ENCODE peak calls at places on chromosomes 1 and 21, in eight cellular contexts. U, H, Z, J, E, X, V and I are unnamed samples.

GRCh38 chr1:226763741-226764264 is 24.7 kb upstream of the ITPKB start:
- DNase-seq in E (peak; percentile 99), H (no peak), U (no peak), X (no peak), V (no peak), J (no peak), Z (peak; percentile 65), I (no peak)

GRCh38 chr21:45456836-45457160 is 51.8 kb downstream of the COL18A1 start:
- DNase-seq in U (no peak), E (no peak), X (no peak), Z (no peak), V (no peak), J (no peak), H (peak; percentile 38), I (no peak)

GRCh38 chr1:44485229-44485932 is 80.3 kb downstream of the RNF220 start:
- DNase-seq in J (no peak), H (no peak), E (peak; percentile 76), U (no peak), Z (peak; percentile 50), V (no peak), X (no peak), I (no peak)

GRCh38 chr21:23585419-23585818 is 2021.9 kb downstream of the MRPL39 start:
- DNase-seq in X (no peak), U (no peak), E (no peak), J (no peak), Z (no peak), H (no peak), V (no peak), I (no peak)

GRCh38 chr1:78091215-78091813 is 45.5 kb downstream of the GIPC2 start:
- DNase-seq in Z (no peak), E (no peak), H (no peak), U (no peak), V (no peak), J (no peak), X (no peak), I (no peak)

GRCh38 chr1:24385160-24385939 is 28.2 kb downstream of the STPG1 start:
- DNase-seq in V (peak; percentile 20), X (no peak), E (peak; percentile 80), Z (no peak), H (no peak), U (no peak), J (no peak), I (no peak)

GRCh38 chr1:219581344-219581743 is 31.6 kb downstream of the ZC3H11B start:
- DNase-seq in X (no peak), V (no peak), H (no peak), Z (no peak), U (no peak), J (no peak), E (peak; percentile 31), I (no peak)

GRCh38 chr21:24150753-24151152 is 1456.5 kb downstream of the MRPL39 start:
- DNase-seq in E (no peak), Z (no peak), J (no peak), U (no peak), X (no peak), V (no peak), H (no peak), I (no peak)

GRCh38 chr1:35461966-35462651 is 95.1 kb downstream of the KIAA0319L start:
- DNase-seq in J (no peak), H (no peak), V (no peak), U (no peak), X (no peak), E (no peak), Z (no peak), I (no peak)

GRCh38 chr1:39406533-39407478 is 84.6 kb upstream of the BMP8A start:
- DNase-seq in V (no peak), U (no peak), H (no peak), X (no peak), E (no peak), J (no peak), Z (no peak), I (no peak)

GRCh38 chr1:183349201-183349711 is 68.9 kb downstream of the NMNAT2 start:
- DNase-seq in X (no peak), U (no peak), J (peak; percentile 10), V (peak; percentile 43), Z (no peak), H (no peak), E (peak; percentile 13), I (no peak)

GRCh38 chr1:24417681-24418080 is 2.1 kb downstream of the NIPAL3 start:
- DNase-seq in V (no peak), X (no peak), Z (no peak), J (no peak), E (peak; percentile 63), H (no peak), U (no peak), I (peak; percentile 69)

GRCh38 chr1:24910210-24910609 is 19.9 kb downstream of the RUNX3 start:
- DNase-seq in E (no peak), X (no peak), H (no peak), V (no peak), Z (no peak), J (no peak), U (no peak), I (no peak)

GRCh38 chr1:16348414-16349182 is 3.7 kb downstream of the FBXO42 start:
- DNase-seq in U (no peak), Z (peak; percentile 32), J (no peak), V (no peak), E (peak; percentile 79), H (no peak), X (no peak), I (peak; percentile 76)

GRCh38 chr21:31511258-31511657 is 148.2 kb upstream of the SOD1 start:
- DNase-seq in E (no peak), U (no peak), H (no peak), J (no peak), X (no peak), V (no peak), Z (no peak), I (no peak)

GRCh38 chr21:31518580-31518979 is 140.9 kb upstream of the SOD1 start:
- DNase-seq in J (no peak), E (no peak), Z (no peak), V (no peak), H (no peak), U (no peak), X (no peak), I (no peak)

GRCh38 chr21:31517664-31518402 is 141.7 kb upstream of the SOD1 start:
- DNase-seq in V (no peak), J (no peak), Z (no peak), U (no peak), E (no peak), H (no peak), X (no peak), I (no peak)

GRCh38 chr21:31515253-31515652 is 144.2 kb upstream of the SOD1 start:
- DNase-seq in Z (no peak), V (no peak), J (no peak), U (no peak), H (no peak), E (no peak), X (no peak), I (no peak)

DNA sequence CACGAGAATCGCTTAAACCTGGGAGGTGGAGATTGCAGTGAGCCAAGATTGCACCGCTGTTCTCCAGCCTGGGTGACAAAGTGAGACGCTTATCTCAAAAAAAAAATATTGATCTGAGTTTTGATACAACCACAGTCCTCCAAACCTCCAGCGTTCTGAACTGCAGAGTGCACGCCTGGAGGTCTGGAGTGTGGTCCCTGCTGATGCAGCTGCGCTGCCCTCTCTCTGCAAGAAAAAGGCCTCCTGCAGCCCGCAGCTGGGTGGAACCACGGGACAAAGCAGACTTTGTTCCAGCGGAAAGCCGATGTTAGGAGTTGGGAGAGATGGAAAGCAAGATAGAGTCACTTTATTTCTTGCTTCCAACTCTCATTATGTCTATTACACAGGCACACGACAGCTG is 144.9 kb upstream of the SOD1 start:
- DNase-seq in H (no peak), X (no peak), V (peak; percentile 20), E (no peak), U (peak; percentile 39), J (peak; percentile 29), Z (no peak), I (no peak)
- TF ChIP-seq CTCF in H (no peak), X (no peak), V (peak; percentile 23), E (peak; percentile 26), U (no peak), J (no peak), Z (peak; percentile 33), I (no peak)

DNA sequence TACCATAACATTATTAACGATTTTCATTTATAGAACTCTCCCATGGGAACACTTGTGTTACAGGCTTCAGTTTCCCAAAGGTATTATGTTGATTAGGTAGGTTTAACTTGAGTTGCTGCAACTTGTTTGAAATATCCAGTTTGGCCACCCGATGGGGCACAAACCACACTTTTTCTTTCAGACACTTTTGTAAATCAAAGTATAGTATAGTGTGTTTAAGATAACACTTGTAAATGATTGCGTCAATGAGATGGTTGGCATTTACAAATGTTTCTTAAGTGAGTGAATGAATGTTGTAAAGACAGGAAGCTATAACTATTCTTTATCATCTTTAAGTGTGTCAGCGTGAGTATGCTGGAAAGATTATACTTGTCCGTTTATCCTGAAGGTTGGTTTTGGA is 4.3 kb downstream of the XPR1 start:
- DNase-seq in J (no peak), E (peak; percentile 73), V (no peak), X (no peak), Z (no peak), H (no peak), U (no peak), I (no peak)
- TF ChIP-seq CTCF in J (peak; percentile 18), E (peak; percentile 56), V (peak; percentile 13), X (no peak), Z (no peak), H (no peak), U (no peak), I (peak; percentile 56)

DNA sequence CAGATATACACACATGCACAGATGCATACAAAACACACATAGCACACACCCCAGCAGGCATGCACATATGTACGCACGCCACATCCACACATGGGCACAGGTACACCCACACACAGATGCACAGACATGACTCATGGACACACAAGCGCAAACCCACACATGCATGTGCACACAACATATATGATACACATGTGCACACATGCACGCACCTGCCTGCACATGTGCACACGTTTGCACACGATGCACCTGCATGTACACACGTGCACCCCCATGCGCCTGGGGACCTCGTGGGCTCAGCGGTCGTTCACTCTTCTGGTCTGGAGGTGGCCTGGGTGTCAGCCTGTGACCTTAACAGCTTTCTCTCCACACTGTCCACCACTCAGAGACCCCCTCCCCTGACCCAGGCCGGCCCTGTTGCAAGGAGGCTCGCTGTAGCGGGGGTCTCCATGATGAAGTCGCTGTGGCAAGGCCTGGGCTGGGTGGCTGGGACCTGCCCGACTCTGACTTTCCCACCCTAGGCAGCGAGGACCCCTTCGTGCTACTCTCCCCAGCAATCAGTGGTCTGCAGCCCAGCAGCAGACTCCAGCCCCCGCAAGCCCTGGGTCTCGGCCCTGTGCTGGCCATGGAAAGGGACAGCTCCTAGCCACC is 92.1 kb upstream of the TTC34 start:
- DNase-seq in V (no peak), X (no peak), J (no peak), H (no peak), Z (no peak), U (no peak), E (no peak), I (no peak)
- TF ChIP-seq CTCF in V (no peak), X (no peak), J (no peak), H (no peak), Z (no peak), U (no peak), E (no peak), I (no peak)

DNA sequence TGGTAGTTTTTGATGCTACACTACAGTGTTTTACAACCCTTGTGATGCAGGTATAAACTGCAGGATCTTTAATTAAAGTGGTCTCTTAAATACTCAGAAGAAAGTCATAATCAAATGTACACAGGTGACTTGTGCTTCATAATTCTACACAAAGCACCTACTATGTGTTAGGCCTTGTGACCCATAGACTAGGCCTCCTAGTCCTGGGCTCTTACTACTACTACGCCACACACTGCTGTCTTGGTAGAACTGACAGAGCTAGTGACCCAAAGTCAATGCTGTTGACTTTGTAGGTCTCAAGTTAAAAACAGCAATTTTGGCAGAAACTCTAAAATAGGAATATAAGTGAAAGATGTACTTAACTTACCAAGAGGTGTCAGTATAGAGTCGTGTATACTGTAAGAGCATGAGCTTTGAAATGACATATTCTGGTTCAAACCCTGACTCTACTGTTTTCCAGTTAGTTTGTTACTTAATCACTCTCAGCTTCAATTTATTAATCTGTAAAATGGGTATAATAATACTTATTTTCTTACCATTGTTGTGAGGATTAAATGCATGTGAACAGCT is 48.6 kb upstream of the LMO4 start:
- DNase-seq in E (no peak), Z (no peak), V (no peak), H (no peak), J (no peak), U (no peak), X (no peak), I (no peak)
- TF ChIP-seq CTCF in E (peak; percentile 7), Z (no peak), V (peak; percentile 17), H (no peak), J (no peak), U (no peak), X (no peak), I (peak; percentile 31)